ENCODE peak calls at places on chromosomes 2 and 18, in eight cellular contexts. One of them, this sample, is unnamed.

GRCh38 chr2:76197842-76198448 is 487.2 kb upstream of the GCFC2 start:
- DNase-seq in K562: peak; percentile 11
- DNase-seq in HL-60: peak; percentile 57
- DNase-seq in SK-N-SH: no peak
- DNase-seq in A549: peak; percentile 79
- DNase-seq in GM23338: peak; percentile 94
- DNase-seq in HepG2: peak; percentile 72
- DNase-seq in HCT116: peak; percentile 19
- DNase-seq in this sample: peak; percentile 51

GRCh38 chr2:99066602-99067001 is 74.9 kb upstream of the C2orf15 start:
- DNase-seq in HepG2: peak; percentile 64
- DNase-seq in A549: peak; percentile 59
- DNase-seq in K562: peak; percentile 12
- DNase-seq in GM23338: peak; percentile 69
- DNase-seq in SK-N-SH: peak; percentile 34
- DNase-seq in HCT116: peak; percentile 15
- DNase-seq in HL-60: peak; percentile 65
- DNase-seq in this sample: no peak

GRCh38 chr2:236608710-236609109 is 39.1 kb downstream of the ACKR3 start:
- DNase-seq in K562: no peak
- DNase-seq in HL-60: no peak
- DNase-seq in SK-N-SH: no peak
- DNase-seq in HCT116: no peak
- DNase-seq in GM23338: no peak
- DNase-seq in HepG2: no peak
- DNase-seq in A549: no peak
- DNase-seq in this sample: no peak

GRCh38 chr2:121506187-121506586 is 24.5 kb upstream of the RNU4ATAC start:
- DNase-seq in HCT116: no peak
- DNase-seq in HepG2: no peak
- DNase-seq in A549: no peak
- DNase-seq in HL-60: no peak
- DNase-seq in K562: no peak
- DNase-seq in GM23338: no peak
- DNase-seq in SK-N-SH: no peak
- DNase-seq in this sample: no peak

GRCh38 chr2:194730266-194730665 is 926.8 kb upstream of the SLC39A10 start:
- DNase-seq in GM23338: no peak
- DNase-seq in K562: no peak
- DNase-seq in SK-N-SH: no peak
- DNase-seq in HCT116: no peak
- DNase-seq in A549: no peak
- DNase-seq in HepG2: no peak
- DNase-seq in HL-60: no peak
- DNase-seq in this sample: no peak

GRCh38 chr18:55879331-55879730 is 291.3 kb upstream of the TCF4 start:
- DNase-seq in K562: no peak
- DNase-seq in SK-N-SH: no peak
- DNase-seq in GM23338: no peak
- DNase-seq in HL-60: no peak
- DNase-seq in A549: no peak
- DNase-seq in HCT116: no peak
- DNase-seq in HepG2: no peak
- DNase-seq in this sample: no peak

GRCh38 chr2:161096336-161096735 is 63.9 kb upstream of the TANK start:
- DNase-seq in K562: no peak
- DNase-seq in GM23338: no peak
- DNase-seq in HCT116: no peak
- DNase-seq in SK-N-SH: no peak
- DNase-seq in HepG2: no peak
- DNase-seq in A549: no peak
- DNase-seq in HL-60: no peak
- DNase-seq in this sample: no peak

GRCh38 chr2:106638609-106639008 is 151.4 kb downstream of the CD8B2 start:
- DNase-seq in A549: no peak
- DNase-seq in GM23338: no peak
- DNase-seq in HCT116: no peak
- DNase-seq in K562: no peak
- DNase-seq in HepG2: no peak
- DNase-seq in HL-60: peak; percentile 44
- DNase-seq in SK-N-SH: no peak
- DNase-seq in this sample: no peak

GRCh38 chr2:73291093-73291460 is 2.3 kb downstream of the EGR4 start:
- DNase-seq in A549: peak; percentile 65
- DNase-seq in HL-60: peak; percentile 46
- DNase-seq in GM23338: peak; percentile 90
- DNase-seq in HepG2: no peak
- DNase-seq in K562: peak; percentile 70
- DNase-seq in SK-N-SH: peak; percentile 33
- DNase-seq in HCT116: no peak
- DNase-seq in this sample: no peak

GRCh38 chr2:72722492-72723090 is 103.2 kb downstream of the EXOC6B start:
- DNase-seq in GM23338: no peak
- DNase-seq in SK-N-SH: peak; percentile 6
- DNase-seq in K562: no peak
- DNase-seq in HCT116: no peak
- DNase-seq in HepG2: peak; percentile 53
- DNase-seq in A549: no peak
- DNase-seq in HL-60: no peak
- DNase-seq in this sample: no peak

GRCh38 chr2:127321306-127321705 is 27.4 kb upstream of the ERCC3 start:
- DNase-seq in A549: no peak
- DNase-seq in HCT116: no peak
- DNase-seq in HepG2: peak; percentile 43
- DNase-seq in GM23338: no peak
- DNase-seq in HL-60: no peak
- DNase-seq in K562: no peak
- DNase-seq in SK-N-SH: no peak
- DNase-seq in this sample: no peak

GRCh38 chr2:95359501-95359930 is 43.0 kb upstream of the FAHD2A start:
- DNase-seq in HL-60: no peak
- DNase-seq in SK-N-SH: no peak
- DNase-seq in HCT116: no peak
- DNase-seq in GM23338: no peak
- DNase-seq in A549: no peak
- DNase-seq in K562: no peak
- DNase-seq in HepG2: no peak
- DNase-seq in this sample: no peak

GRCh38 chr2:95359035-95359434 is 43.5 kb upstream of the FAHD2A start:
- DNase-seq in K562: no peak
- DNase-seq in SK-N-SH: no peak
- DNase-seq in HCT116: no peak
- DNase-seq in HepG2: no peak
- DNase-seq in GM23338: no peak
- DNase-seq in A549: no peak
- DNase-seq in HL-60: no peak
- DNase-seq in this sample: no peak

GRCh38 chr2:95354925-95355324 is 47.6 kb upstream of the FAHD2A start:
- DNase-seq in HCT116: no peak
- DNase-seq in A549: no peak
- DNase-seq in HL-60: no peak
- DNase-seq in HepG2: no peak
- DNase-seq in SK-N-SH: no peak
- DNase-seq in K562: no peak
- DNase-seq in GM23338: no peak
- DNase-seq in this sample: no peak

GRCh38 chr2:95356821-95357700 is 45.4 kb upstream of the FAHD2A start:
- DNase-seq in SK-N-SH: no peak
- DNase-seq in K562: no peak
- DNase-seq in HL-60: no peak
- DNase-seq in A549: no peak
- DNase-seq in HCT116: no peak
- DNase-seq in HepG2: no peak
- DNase-seq in GM23338: no peak
- DNase-seq in this sample: no peak

DNA sequence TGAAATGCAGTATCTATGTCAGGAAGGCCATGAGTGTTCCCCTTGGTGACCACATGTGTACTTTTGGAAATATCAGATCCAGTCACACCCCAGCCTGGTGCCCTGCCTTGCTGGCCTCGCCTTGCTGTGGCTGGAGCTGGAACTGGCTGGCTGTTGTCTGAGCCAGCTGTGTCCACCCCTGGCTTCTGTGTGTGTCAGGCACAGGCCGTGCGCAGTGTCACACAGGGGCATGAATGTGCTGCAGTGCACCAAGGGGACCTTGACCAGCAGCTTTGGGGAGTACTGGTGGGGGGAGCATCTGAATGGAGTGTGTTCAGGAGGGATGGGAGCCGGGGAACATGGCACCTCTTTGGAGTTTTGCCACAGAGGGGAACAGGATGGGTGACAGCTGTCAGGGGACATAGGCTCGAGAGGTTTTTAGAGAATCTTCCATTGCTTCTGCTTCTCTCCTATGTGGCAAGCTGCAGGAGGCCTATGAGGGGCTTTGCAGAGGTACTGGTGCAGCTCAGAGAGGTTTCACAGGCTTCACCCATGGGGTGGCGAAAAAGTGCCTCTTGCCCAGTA is 44.7 kb upstream of the FAHD2A start:
- DNase-seq in A549: no peak
- DNase-seq in K562: no peak
- DNase-seq in HL-60: no peak
- DNase-seq in SK-N-SH: no peak
- DNase-seq in HCT116: no peak
- DNase-seq in GM23338: no peak
- DNase-seq in HepG2: no peak
- DNase-seq in this sample: no peak
- TF ChIP-seq REST in A549: no peak
- TF ChIP-seq REST in K562: no peak
- TF ChIP-seq REST in HL-60: no peak
- TF ChIP-seq REST in SK-N-SH: no peak
- TF ChIP-seq REST in HCT116: no peak
- TF ChIP-seq REST in GM23338: no peak
- TF ChIP-seq REST in HepG2: no peak
- TF ChIP-seq REST in this sample: no peak

GRCh38 chr2:226756131-226756530 is 43.5 kb downstream of the IRS1 start:
- DNase-seq in HL-60: no peak
- DNase-seq in SK-N-SH: no peak
- DNase-seq in GM23338: no peak
- DNase-seq in HCT116: peak; percentile 97
- DNase-seq in K562: no peak
- DNase-seq in A549: peak; percentile 79
- DNase-seq in HepG2: peak; percentile 12
- DNase-seq in this sample: peak; percentile 64

GRCh38 chr2:226758886-226759660 is 40.5 kb downstream of the IRS1 start:
- DNase-seq in HCT116: peak; percentile 48
- DNase-seq in GM23338: no peak
- DNase-seq in HL-60: no peak
- DNase-seq in HepG2: no peak
- DNase-seq in SK-N-SH: no peak
- DNase-seq in A549: no peak
- DNase-seq in K562: no peak
- DNase-seq in this sample: no peak

GRCh38 chr2:226759768-226760167 is 39.9 kb downstream of the IRS1 start:
- DNase-seq in HL-60: no peak
- DNase-seq in GM23338: no peak
- DNase-seq in K562: no peak
- DNase-seq in SK-N-SH: no peak
- DNase-seq in A549: no peak
- DNase-seq in HCT116: no peak
- DNase-seq in HepG2: no peak
- DNase-seq in this sample: no peak

GRCh38 chr2:226752887-226753286 is 46.7 kb downstream of the IRS1 start:
- DNase-seq in A549: no peak
- DNase-seq in HepG2: no peak
- DNase-seq in HCT116: no peak
- DNase-seq in HL-60: no peak
- DNase-seq in SK-N-SH: no peak
- DNase-seq in K562: no peak
- DNase-seq in GM23338: no peak
- DNase-seq in this sample: no peak

GRCh38 chr2:226754821-226755536 is 44.6 kb downstream of the IRS1 start:
- DNase-seq in HL-60: no peak
- DNase-seq in HCT116: no peak
- DNase-seq in A549: no peak
- DNase-seq in HepG2: no peak
- DNase-seq in SK-N-SH: no peak
- DNase-seq in K562: no peak
- DNase-seq in GM23338: no peak
- DNase-seq in this sample: no peak
- H3K4me3 ChIP-seq in HL-60: no peak overlapping the region
- H3K4me3 ChIP-seq in HCT116: no peak overlapping the region
- H3K4me3 ChIP-seq in A549: no peak overlapping the region
- H3K4me3 ChIP-seq in HepG2: no peak overlapping the region
- H3K4me3 ChIP-seq in SK-N-SH: no peak overlapping the region
- H3K4me3 ChIP-seq in K562: no peak overlapping the region
- H3K4me3 ChIP-seq in GM23338: no peak overlapping the region
- H3K4me3 ChIP-seq in this sample: no peak overlapping the region

DNA sequence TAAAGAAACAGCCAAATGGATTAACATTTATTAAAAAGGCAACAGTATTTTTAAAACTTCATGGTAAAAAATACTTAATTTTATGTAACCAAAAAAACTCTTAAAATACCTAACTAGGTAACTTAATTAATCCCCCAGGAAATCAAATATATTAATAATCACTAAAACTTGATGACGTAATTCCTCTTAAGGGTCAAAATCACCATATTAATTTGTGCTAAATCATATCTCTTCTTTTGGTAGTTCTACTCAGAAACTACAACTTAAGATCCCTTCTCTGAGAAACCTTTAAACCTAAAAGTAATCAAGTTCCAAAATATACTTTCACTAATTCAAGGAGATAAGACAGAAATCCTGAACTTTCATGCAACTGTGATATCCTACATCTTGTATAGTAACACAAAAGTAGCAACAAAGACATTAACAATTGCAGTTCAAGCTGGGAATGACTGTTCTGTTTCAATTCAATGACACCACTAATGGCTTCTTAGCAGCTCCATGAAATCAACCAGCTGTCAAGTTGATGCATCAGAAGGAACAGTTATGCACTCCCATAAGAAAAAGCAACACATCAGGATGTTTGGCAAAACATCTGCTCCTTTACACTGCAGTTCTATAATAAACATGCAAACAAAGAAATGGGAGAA is 4.0 kb downstream of the BAZ2B start:
- DNase-seq in HCT116: no peak
- DNase-seq in GM23338: peak; percentile 32
- DNase-seq in HepG2: no peak
- DNase-seq in SK-N-SH: peak; percentile 27
- DNase-seq in A549: peak; percentile 20
- DNase-seq in K562: peak; percentile 30
- DNase-seq in HL-60: no peak
- DNase-seq in this sample: no peak
- TF ChIP-seq REST in HCT116: no peak
- TF ChIP-seq REST in GM23338: no peak
- TF ChIP-seq REST in HepG2: no peak
- TF ChIP-seq REST in SK-N-SH: no peak
- TF ChIP-seq REST in A549: no peak
- TF ChIP-seq REST in K562: no peak
- TF ChIP-seq REST in HL-60: no peak
- TF ChIP-seq REST in this sample: no peak

DNA sequence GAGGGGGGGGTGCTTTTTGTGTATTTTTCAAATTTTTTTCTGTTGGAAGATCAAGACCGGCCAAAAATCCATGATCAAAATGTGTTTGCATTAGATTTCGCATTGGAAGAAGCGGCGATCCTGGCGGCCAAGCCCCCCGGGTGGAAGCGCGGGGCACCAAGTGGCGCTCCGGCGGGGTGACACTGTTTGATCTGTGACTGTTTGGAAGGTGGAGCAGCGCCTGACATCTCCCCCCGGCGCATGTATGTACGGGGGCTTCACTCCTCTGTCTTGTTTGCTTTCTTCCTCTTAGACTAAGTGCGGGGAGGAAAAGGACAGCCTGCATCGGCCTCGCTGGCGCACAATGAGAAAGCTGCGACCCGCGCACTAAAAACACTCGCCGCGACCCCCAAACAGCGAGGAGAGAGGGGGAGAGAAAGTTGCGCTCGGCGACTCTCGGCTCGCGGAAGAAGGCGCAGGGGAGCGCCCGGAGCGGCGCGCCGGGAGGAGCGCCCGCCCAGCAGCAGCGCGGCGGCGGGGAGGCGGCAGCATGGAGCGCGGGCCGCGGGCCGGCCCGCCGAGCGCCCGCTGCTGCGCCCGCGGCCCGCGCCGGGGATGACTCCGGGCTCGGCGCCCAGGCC is 515 bp downstream of the TSHZ1 start:
- DNase-seq in K562: peak; percentile 25
- DNase-seq in A549: peak; percentile 3
- DNase-seq in HL-60: peak; percentile 35
- DNase-seq in HCT116: no peak
- DNase-seq in SK-N-SH: no peak
- DNase-seq in HepG2: peak; percentile 19
- DNase-seq in GM23338: peak; percentile 37
- DNase-seq in this sample: no peak
- H3K4me3 ChIP-seq in K562: peak overlapping the region; percentile 71
- H3K4me3 ChIP-seq in A549: peak overlapping the region; percentile 83
- H3K4me3 ChIP-seq in HL-60: peak overlapping the region; percentile 90
- H3K4me3 ChIP-seq in HCT116: peak overlapping the region; percentile 93
- H3K4me3 ChIP-seq in SK-N-SH: peak overlapping the region; percentile 98
- H3K4me3 ChIP-seq in HepG2: peak overlapping the region; percentile 92
- H3K4me3 ChIP-seq in GM23338: peak overlapping the region; percentile 83
- H3K4me3 ChIP-seq in this sample: peak overlapping the region; percentile 89

This sample was measured in Panc1.